ENCODE peak calls at places on chromosomes 6 and 20, in six cellular contexts. One of them, this sample, is unnamed.

GRCh38 chr6:111989743-111990142 is 64.2 kb upstream of the CCN6 start:
- DNase-seq in stomach: no peak
- DNase-seq in cardiac muscle cell: no peak
- DNase-seq in ascending aorta: no peak
- DNase-seq in SK-N-MC: no peak
- DNase-seq in adrenal gland: no peak
- DNase-seq in this sample: no peak

GRCh38 chr20:38278150-38278549 is 17.6 kb upstream of the KIAA1755 start:
- DNase-seq in cardiac muscle cell: no peak
- DNase-seq in SK-N-MC: no peak
- DNase-seq in ascending aorta: no peak
- DNase-seq in adrenal gland: no peak
- DNase-seq in stomach: no peak
- DNase-seq in this sample: no peak

GRCh38 chr6:167291623-167292300 is 647 bp downstream of the UNC93A start:
- DNase-seq in stomach: no peak
- DNase-seq in cardiac muscle cell: no peak
- DNase-seq in SK-N-MC: no peak
- DNase-seq in adrenal gland: no peak
- DNase-seq in ascending aorta: no peak
- DNase-seq in this sample: no peak

GRCh38 chr20:57661201-57662027 is 41.2 kb upstream of the ZBP1 start:
- DNase-seq in stomach: peak
- DNase-seq in cardiac muscle cell: no peak
- DNase-seq in ascending aorta: peak
- DNase-seq in adrenal gland: no peak
- DNase-seq in SK-N-MC: no peak
- DNase-seq in this sample: no peak

GRCh38 chr20:36184816-36185776 is 30.6 kb downstream of the EPB41L1 start:
- DNase-seq in ascending aorta: no peak
- DNase-seq in SK-N-MC: no peak
- DNase-seq in adrenal gland: no peak
- DNase-seq in cardiac muscle cell: no peak
- DNase-seq in stomach: no peak
- DNase-seq in this sample: no peak

GRCh38 chr20:48841861-48842529 is 14.2 kb upstream of the PREX1 start:
- DNase-seq in ascending aorta: no peak
- DNase-seq in adrenal gland: no peak
- DNase-seq in SK-N-MC: no peak
- DNase-seq in stomach: no peak
- DNase-seq in cardiac muscle cell: no peak
- DNase-seq in this sample: no peak

GRCh38 chr6:157249756-157250155 is 73.6 kb downstream of the TMEM242 start:
- DNase-seq in cardiac muscle cell: no peak
- DNase-seq in SK-N-MC: no peak
- DNase-seq in ascending aorta: no peak
- DNase-seq in adrenal gland: no peak
- DNase-seq in stomach: no peak
- DNase-seq in this sample: no peak

GRCh38 chr20:60249436-60249835 is 291.2 kb downstream of the CDH26 start:
- DNase-seq in stomach: no peak
- DNase-seq in SK-N-MC: no peak
- DNase-seq in ascending aorta: no peak
- DNase-seq in adrenal gland: peak
- DNase-seq in cardiac muscle cell: no peak
- DNase-seq in this sample: no peak

GRCh38 chr6:12420626-12421025 is 130.5 kb downstream of the EDN1 start:
- DNase-seq in stomach: no peak
- DNase-seq in cardiac muscle cell: no peak
- DNase-seq in ascending aorta: no peak
- DNase-seq in SK-N-MC: no peak
- DNase-seq in adrenal gland: no peak
- DNase-seq in this sample: no peak

GRCh38 chr6:42429042-42429574 is 22.6 kb downstream of the TRERF1 start:
- DNase-seq in adrenal gland: no peak
- DNase-seq in ascending aorta: no peak
- DNase-seq in SK-N-MC: no peak
- DNase-seq in cardiac muscle cell: no peak
- DNase-seq in stomach: no peak
- DNase-seq in this sample: no peak
- H3K27ac ChIP-seq in adrenal gland: no peak
- H3K27ac ChIP-seq in ascending aorta: peak
- H3K27ac ChIP-seq in SK-N-MC: no peak
- H3K27ac ChIP-seq in cardiac muscle cell: no peak
- H3K27ac ChIP-seq in stomach: peak
- H3K27ac ChIP-seq in this sample: peak

GRCh38 chr6:52284460-52285173 is at the start of gene MCM3:
- DNase-seq in adrenal gland: peak
- DNase-seq in stomach: peak
- DNase-seq in cardiac muscle cell: peak
- DNase-seq in SK-N-MC: peak
- DNase-seq in ascending aorta: peak
- DNase-seq in this sample: peak

GRCh38 chr6:52284131-52284459 is 447 bp downstream of the MCM3 start:
- DNase-seq in ascending aorta: no peak
- DNase-seq in adrenal gland: peak
- DNase-seq in SK-N-MC: no peak
- DNase-seq in stomach: no peak
- DNase-seq in cardiac muscle cell: peak
- DNase-seq in this sample: no peak

GRCh38 chr6:52285174-52286068 is 879 bp upstream of the MCM3 start:
- DNase-seq in cardiac muscle cell: peak
- DNase-seq in SK-N-MC: no peak
- DNase-seq in adrenal gland: no peak
- DNase-seq in ascending aorta: no peak
- DNase-seq in stomach: no peak
- DNase-seq in this sample: no peak

GRCh38 chr6:52286798-52287432 is 2.4 kb upstream of the MCM3 start:
- DNase-seq in cardiac muscle cell: peak
- DNase-seq in ascending aorta: no peak
- DNase-seq in stomach: peak
- DNase-seq in adrenal gland: peak
- DNase-seq in SK-N-MC: peak
- DNase-seq in this sample: peak

GRCh38 chr6:52283111-52283510 is 1.4 kb downstream of the MCM3 start:
- DNase-seq in stomach: no peak
- DNase-seq in cardiac muscle cell: no peak
- DNase-seq in SK-N-MC: no peak
- DNase-seq in adrenal gland: no peak
- DNase-seq in ascending aorta: no peak
- DNase-seq in this sample: no peak
- H3K4me3 ChIP-seq in stomach: no peak
- H3K4me3 ChIP-seq in cardiac muscle cell: no peak
- H3K4me3 ChIP-seq in SK-N-MC: peak
- H3K4me3 ChIP-seq in adrenal gland: no peak
- H3K4me3 ChIP-seq in ascending aorta: no peak
- H3K4me3 ChIP-seq in this sample: no peak

GRCh38 chr6:33716890-33717632 is 5.6 kb upstream of the UQCC2 start:
- DNase-seq in ascending aorta: no peak
- DNase-seq in SK-N-MC: no peak
- DNase-seq in adrenal gland: no peak
- DNase-seq in stomach: no peak
- DNase-seq in cardiac muscle cell: no peak
- DNase-seq in this sample: no peak
- H3K27ac ChIP-seq in ascending aorta: no peak
- H3K27ac ChIP-seq in SK-N-MC: no peak
- H3K27ac ChIP-seq in adrenal gland: no peak
- H3K27ac ChIP-seq in stomach: peak
- H3K27ac ChIP-seq in cardiac muscle cell: no peak
- H3K27ac ChIP-seq in this sample: peak

DNA sequence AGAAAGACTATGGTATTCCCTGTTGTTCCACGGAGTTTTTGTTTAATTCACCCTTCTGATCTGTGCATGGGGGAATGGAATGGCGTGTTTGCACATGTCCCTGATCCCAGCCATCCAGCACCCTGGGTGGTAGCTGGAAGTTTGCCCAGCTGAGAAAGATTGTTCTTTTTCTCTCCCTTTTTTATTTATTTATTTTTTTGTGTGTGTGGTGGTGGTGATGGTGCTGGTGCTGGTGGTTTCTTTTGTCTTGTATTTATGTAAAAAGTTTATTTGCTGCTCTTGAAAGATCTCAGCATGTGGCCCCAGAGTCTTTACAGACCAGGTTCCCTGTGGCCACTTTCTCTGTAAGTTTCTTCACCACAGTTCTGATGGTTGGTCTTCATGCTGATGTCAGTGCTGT is 372.6 kb downstream of the UTRN start:
- DNase-seq in SK-N-MC: no peak
- DNase-seq in stomach: no peak
- DNase-seq in adrenal gland: no peak
- DNase-seq in cardiac muscle cell: no peak
- DNase-seq in ascending aorta: no peak
- DNase-seq in this sample: peak
- H3K4me3 ChIP-seq in SK-N-MC: peak
- H3K4me3 ChIP-seq in stomach: no peak
- H3K4me3 ChIP-seq in adrenal gland: no peak
- H3K4me3 ChIP-seq in cardiac muscle cell: no peak
- H3K4me3 ChIP-seq in ascending aorta: no peak
- H3K4me3 ChIP-seq in this sample: no peak